ENCODE peak calls at places on chromosome 22, in five cellular contexts. F is D721Med, Z is tibial nerve, J is astrocyte of the spinal cord, M is GM12865. Q is an unnamed sample.

GRCh38 chr22:45450931-45451651 is 37.6 kb downstream of the RIBC2 start:
- DNase-seq in F (no peak), Z (peak; percentile 76), J (peak; percentile 68), M (no peak), Q (no peak)

GRCh38 chr22:44954113-44954512 is 55.7 kb downstream of the PHF21B start:
- DNase-seq in F (no peak), Z (no peak), J (no peak), M (peak; percentile 73), Q (no peak)

GRCh38 chr22:19423906-19424500 is 7.5 kb downstream of the HIRA start:
- DNase-seq in F (no peak), Z (no peak), J (no peak), M (no peak), Q (no peak)

GRCh38 chr22:43388420-43388851 is 23.4 kb upstream of the MPPED1 start:
- DNase-seq in F (peak; percentile 56), Z (peak; percentile 78), J (peak; percentile 46), M (peak; percentile 78), Q (peak; percentile 93)

GRCh38 chr22:22681221-22681739 is 36.9 kb downstream of the GGTLC2 start:
- DNase-seq in F (no peak), Z (no peak), J (no peak), M (no peak), Q (no peak)

GRCh38 chr22:36998620-36999351 is 20.5 kb downstream of the TST start:
- DNase-seq in F (no peak), Z (no peak), J (no peak), M (no peak), Q (no peak)

GRCh38 chr22:37345863-37346514 is 63.7 kb downstream of the CYTH4 start:
- DNase-seq in F (no peak), Z (peak; percentile 23), J (peak; percentile 71), M (no peak), Q (no peak)

GRCh38 chr22:36365020-36365411 is 22.8 kb downstream of the MYH9 start:
- DNase-seq in F (no peak), Z (no peak), J (peak; percentile 97), M (peak; percentile 82), Q (no peak)

GRCh38 chr22:36165161-36165560 is 4.6 kb upstream of the APOL3 start:
- DNase-seq in F (no peak), Z (no peak), J (no peak), M (no peak), Q (no peak)

GRCh38 chr22:36244522-36245391 is 5.4 kb upstream of the APOL2 start:
- DNase-seq in F (no peak), Z (peak; percentile 37), J (peak; percentile 46), M (no peak), Q (no peak)

GRCh38 chr22:22085702-22086500 is 103.3 kb upstream of the TOP3B start:
- DNase-seq in F (no peak), Z (no peak), J (no peak), M (no peak), Q (peak; percentile 72)

GRCh38 chr22:44595841-44596341 is 97.9 kb upstream of the RTL6 start:
- DNase-seq in F (no peak), Z (no peak), J (peak; percentile 26), M (no peak), Q (no peak)

GRCh38 chr22:22720201-22720723 is 75.8 kb downstream of the GGTLC2 start:
- DNase-seq in F (no peak), Z (peak; percentile 11), J (peak; percentile 36), M (peak; percentile 84), Q (no peak)

GRCh38 chr22:22895776-22896445 is 8.3 kb downstream of the IGLL5 start:
- DNase-seq in F (no peak), Z (no peak), J (no peak), M (no peak), Q (no peak)

GRCh38 chr22:24962094-24962493 is 9.6 kb downstream of the KIAA1671 start:
- DNase-seq in F (no peak), Z (no peak), J (no peak), M (no peak), Q (no peak)

GRCh38 chr22:41249442-41249841 is 8.7 kb upstream of the CHADL start:
- DNase-seq in F (no peak), Z (no peak), J (no peak), M (no peak), Q (no peak)

GRCh38 chr22:49564666-49565515 is 262.8 kb downstream of the BRD1 start:
- DNase-seq in F (no peak), Z (no peak), J (no peak), M (no peak), Q (peak; percentile 75)

DNA sequence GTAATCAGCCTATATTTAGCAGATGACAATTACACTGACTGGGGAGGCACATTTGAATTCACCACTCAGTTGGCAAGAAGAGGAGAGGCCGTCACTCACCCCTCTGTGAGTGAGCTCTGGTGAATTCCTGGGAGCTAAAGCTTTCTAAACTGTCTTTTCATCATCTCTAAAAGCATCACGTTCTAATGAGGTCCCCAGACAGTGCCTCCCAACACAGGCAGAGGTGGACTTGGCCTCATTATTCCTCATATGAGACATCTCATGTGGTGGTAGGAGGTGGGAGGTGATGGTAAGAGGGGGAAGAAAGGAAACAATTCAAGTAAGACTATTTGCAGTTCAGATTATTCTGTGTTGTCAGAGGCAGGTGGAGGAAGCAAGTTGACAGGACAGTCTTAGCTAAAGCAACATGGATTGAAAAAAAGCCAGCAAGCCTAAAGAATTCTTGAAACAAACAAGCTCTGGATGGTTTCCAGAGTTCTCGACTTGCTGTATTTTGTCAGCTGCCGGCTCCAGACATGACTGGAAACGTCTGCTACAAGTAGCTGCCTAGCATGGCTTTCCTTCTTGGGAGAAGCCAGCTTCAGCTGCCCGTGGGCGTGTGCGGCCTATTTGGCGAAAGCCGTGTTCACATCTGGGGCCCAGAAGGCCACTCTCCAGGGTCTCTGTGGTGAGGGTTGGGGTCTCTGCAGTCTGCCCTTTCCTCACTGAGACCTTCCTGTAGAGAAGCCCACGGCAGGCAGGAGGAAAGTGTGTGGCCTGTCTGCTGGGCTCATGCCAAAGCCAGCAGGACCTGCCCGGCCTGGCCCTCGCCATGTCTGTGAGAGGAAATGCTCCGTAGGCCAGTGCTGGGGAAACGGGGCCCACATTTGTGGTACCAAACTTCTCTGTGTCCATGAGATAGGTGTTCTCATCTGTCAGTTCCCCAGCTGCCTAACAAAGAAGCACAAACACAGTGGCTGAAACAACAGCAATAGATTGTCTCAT is 772.0 kb downstream of the TBC1D22A start:
- DNase-seq in F (no peak), Z (peak; percentile 14), J (no peak), M (no peak), Q (no peak)
- TF ChIP-seq CTCF in F (no peak), Z (no peak), J (no peak), M (no peak), Q (no peak)

DNA sequence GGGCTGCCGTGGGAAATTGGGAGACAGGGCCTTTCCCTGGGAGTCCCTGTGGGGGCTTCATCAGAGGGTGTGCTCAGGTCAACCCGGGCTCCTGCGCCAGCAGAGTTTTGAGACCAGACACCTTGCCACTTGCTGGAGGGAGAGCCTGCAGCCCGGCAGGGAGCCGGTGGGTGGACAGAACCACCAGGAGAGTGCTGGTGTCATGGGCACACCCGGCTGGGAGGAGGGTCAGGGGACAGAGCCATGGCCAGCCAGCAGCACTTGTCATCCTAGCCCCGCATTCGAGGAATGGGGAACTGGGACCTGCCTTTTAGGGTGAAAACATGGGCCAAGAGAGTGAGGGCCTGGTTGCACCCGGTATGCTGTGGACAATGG is 209.3 kb downstream of the TBC1D22A start:
- DNase-seq in F (no peak), Z (no peak), J (no peak), M (no peak), Q (no peak)
- TF ChIP-seq CTCF in F (no peak), Z (no peak), J (no peak), M (no peak), Q (no peak)

DNA sequence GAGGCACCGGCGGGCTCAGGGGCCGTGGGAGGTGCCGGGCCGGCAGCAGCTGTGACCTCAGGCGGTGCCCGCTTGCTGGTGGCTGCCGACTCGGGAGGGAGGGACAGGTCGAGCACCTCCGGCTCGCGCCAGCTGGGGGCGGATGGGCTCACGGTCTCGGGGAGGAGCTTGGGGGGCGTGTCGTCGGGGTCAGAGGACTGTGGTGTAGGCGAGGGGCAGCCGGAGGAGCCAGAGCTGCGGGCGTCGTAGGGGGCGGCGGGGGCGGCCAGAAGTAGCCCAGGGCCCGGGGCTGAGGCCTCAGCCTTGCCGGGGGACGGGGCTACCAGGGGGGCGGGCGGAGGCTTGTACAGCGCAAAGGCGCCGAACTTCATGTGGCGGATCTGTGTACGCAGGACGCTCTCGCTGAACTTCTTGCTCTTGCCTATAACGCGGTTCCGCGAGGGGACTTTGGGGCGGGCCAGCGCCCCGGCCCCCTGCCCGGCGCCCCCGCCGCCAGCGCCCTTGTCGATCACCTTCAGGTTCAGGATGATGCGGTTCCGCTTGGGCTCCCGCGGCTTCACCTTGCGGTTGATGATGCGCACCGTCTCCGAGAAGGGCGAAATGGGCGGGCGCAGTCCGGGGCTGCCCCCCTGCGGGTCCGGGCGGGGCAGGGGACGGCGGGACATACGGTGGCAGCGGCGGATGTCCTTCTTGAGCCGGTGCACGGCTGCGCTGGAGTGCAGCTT is 5.5 kb downstream of the CBX6 start:
- DNase-seq in F (no peak), Z (no peak), J (no peak), M (no peak), Q (no peak)
- TF ChIP-seq CTCF in F (no peak), Z (no peak), J (no peak), M (no peak), Q (no peak)

GRCh38 chr22:32100711-32101110 is 57.6 kb downstream of the SLC5A1 start:
- DNase-seq in F (no peak), Z (no peak), J (no peak), M (no peak), Q (no peak)

GRCh38 chr22:32106930-32107329 is 52.2 kb downstream of the C22orf42 start:
- DNase-seq in F (no peak), Z (no peak), J (peak; percentile 9), M (peak; percentile 10), Q (no peak)

DNA sequence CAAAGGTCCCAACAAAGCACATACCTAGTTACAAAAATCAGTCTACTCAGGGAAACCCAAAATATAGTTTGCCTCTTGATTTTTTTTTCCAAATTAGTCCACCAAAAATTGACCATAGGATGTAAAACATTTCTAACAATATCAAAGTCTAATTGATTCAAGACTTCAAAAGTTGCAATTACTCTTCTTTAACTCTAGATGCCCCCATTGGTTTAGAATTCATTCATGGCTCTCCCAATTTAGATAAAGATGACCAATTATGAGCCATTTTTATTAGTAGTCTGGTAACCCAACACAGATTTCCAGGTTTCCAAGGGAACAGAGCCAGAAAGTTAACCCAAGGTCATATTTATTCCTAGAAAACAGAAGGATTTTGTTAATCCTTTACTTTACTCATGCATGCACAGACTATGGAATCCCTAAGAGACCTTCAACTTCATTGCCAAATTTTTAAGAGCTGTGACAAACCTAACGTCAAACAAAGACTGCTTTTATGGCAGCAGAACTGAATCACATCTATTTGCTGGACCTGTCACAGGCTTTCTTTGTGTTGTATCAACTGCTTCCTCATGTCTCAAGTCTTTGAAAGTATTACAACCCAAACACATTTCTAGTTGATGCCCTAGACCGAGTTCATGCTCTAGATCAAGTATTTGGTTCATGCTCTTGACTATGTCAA is 55.3 kb downstream of the C22orf42 start:
- DNase-seq in F (no peak), Z (no peak), J (no peak), M (no peak), Q (no peak)
- TF ChIP-seq CTCF in F (peak; percentile 48), Z (no peak), J (no peak), M (peak; percentile 17), Q (peak; percentile 33)